ENCODE peak calls at places on chromosomes 6 and 20, in eight cellular contexts. Q is T-helper 1 cell; X is germinal center; Y is HTR-8/SVneo; W is M059J; K is CD8-positive, alpha-beta T cell; R is T-cell; D is mucosa of gallbladder. S is an unnamed sample.

GRCh38 chr6:143400258-143401059 is 50.0 kb downstream of the ADAT2 start:
- DNase-seq in Q (no peak), X (no peak), Y (no peak), W (peak), K (no peak), R (peak), D (no peak), S (peak)

GRCh38 chr6:157017861-157018260 is 240.7 kb downstream of the ARID1B start:
- DNase-seq in Q (no peak), X (no peak), Y (no peak), W (peak), K (no peak), R (no peak), D (no peak), S (peak)

GRCh38 chr6:42702200-42702599 is 20.2 kb downstream of the PRPH2 start:
- DNase-seq in Q (no peak), X (no peak), Y (peak), W (peak), K (no peak), R (no peak), D (no peak), S (no peak)

GRCh38 chr20:46375771-46376170 is 30.6 kb downstream of the ELMO2 start:
- DNase-seq in Q (no peak), X (no peak), Y (no peak), W (peak), K (no peak), R (no peak), D (no peak), S (peak)

GRCh38 chr6:56087421-56087820 is 160.0 kb downstream of the COL21A1 start:
- DNase-seq in Q (no peak), X (no peak), Y (no peak), W (peak), K (no peak), R (no peak), D (no peak), S (no peak)

GRCh38 chr6:35601331-35602132 is 87.2 kb downstream of the FKBP5 start:
- DNase-seq in Q (peak), X (peak), Y (peak), W (peak), K (peak), R (peak), D (peak), S (peak)

GRCh38 chr6:134797400-134798113 is 152.3 kb downstream of the ALDH8A1 start:
- DNase-seq in Q (no peak), X (no peak), Y (no peak), W (no peak), K (no peak), R (no peak), D (no peak), S (no peak)

GRCh38 chr6:64672131-64672530 is 1034.9 kb downstream of the EYS start:
- DNase-seq in Q (no peak), X (no peak), Y (no peak), W (peak), K (no peak), R (no peak), D (no peak), S (no peak)

GRCh38 chr6:35469711-35470662 is 1.8 kb downstream of the RPL10A start:
- DNase-seq in Q (no peak), X (no peak), Y (no peak), W (peak), K (no peak), R (no peak), D (no peak), S (peak)

GRCh38 chr20:45427236-45428149 is 11.6 kb downstream of the PIGT start:
- DNase-seq in Q (no peak), X (no peak), Y (no peak), W (no peak), K (no peak), R (no peak), D (peak), S (no peak)

GRCh38 chr6:42030585-42031506 is 19.5 kb upstream of the TAF8 start:
- DNase-seq in Q (no peak), X (no peak), Y (no peak), W (no peak), K (no peak), R (no peak), D (no peak), S (peak)

GRCh38 chr6:33927551-33927950 is 123.7 kb upstream of the MLN start:
- DNase-seq in Q (no peak), X (no peak), Y (no peak), W (peak), K (no peak), R (no peak), D (no peak), S (no peak)

GRCh38 chr6:92538926-92539325 is 880.4 kb downstream of the EPHA7 start:
- DNase-seq in Q (no peak), X (no peak), Y (no peak), W (no peak), K (no peak), R (no peak), D (no peak), S (no peak)

GRCh38 chr6:164207024-164207423 is 792.5 kb downstream of the QKI start:
- DNase-seq in Q (no peak), X (no peak), Y (no peak), W (no peak), K (no peak), R (no peak), D (no peak), S (no peak)

GRCh38 chr6:160054913-160055312 is 66.7 kb upstream of the SLC22A1 start:
- DNase-seq in Q (no peak), X (no peak), Y (no peak), W (no peak), K (no peak), R (no peak), D (no peak), S (no peak)

GRCh38 chr20:16462711-16463110 is 110.5 kb downstream of the KIF16B start:
- DNase-seq in Q (no peak), X (no peak), Y (no peak), W (no peak), K (no peak), R (no peak), D (no peak), S (no peak)

GRCh38 chr6:168695701-168696100 is 254.7 kb downstream of the SMOC2 start:
- DNase-seq in Q (no peak), X (no peak), Y (no peak), W (no peak), K (no peak), R (no peak), D (no peak), S (no peak)

GRCh38 chr6:148055410-148055809 is 287.2 kb upstream of the SASH1 start:
- DNase-seq in Q (no peak), X (no peak), Y (no peak), W (no peak), K (no peak), R (no peak), D (no peak), S (no peak)

GRCh38 chr6:148747145-148747492 is 289 bp downstream of the UST start:
- DNase-seq in Q (no peak), X (no peak), Y (no peak), W (peak), K (no peak), R (no peak), D (peak), S (peak)

GRCh38 chr6:85544776-85545175 is 48.9 kb downstream of the SNX14 start:
- DNase-seq in Q (no peak), X (no peak), Y (no peak), W (peak), K (no peak), R (no peak), D (no peak), S (no peak)

GRCh38 chr20:43824699-43825402 is 89.8 kb upstream of the TOX2 start:
- DNase-seq in Q (no peak), X (no peak), Y (no peak), W (peak), K (peak), R (no peak), D (peak), S (no peak)

GRCh38 chr6:158283304-158284005 is 28.8 kb upstream of the TULP4 start:
- DNase-seq in Q (peak), X (no peak), Y (no peak), W (peak), K (no peak), R (no peak), D (no peak), S (peak)

GRCh38 chr6:87714093-87714809 is 12.2 kb upstream of the AKIRIN2 start:
- DNase-seq in Q (no peak), X (no peak), Y (no peak), W (peak), K (no peak), R (no peak), D (no peak), S (no peak)

GRCh38 chr6:53523511-53524454 is 21.1 kb downstream of the GCLC start:
- DNase-seq in Q (no peak), X (no peak), Y (no peak), W (no peak), K (no peak), R (no peak), D (no peak), S (no peak)

GRCh38 chr6:13769655-13770053 is 44.7 kb downstream of the MCUR1 start:
- DNase-seq in Q (peak), X (no peak), Y (no peak), W (no peak), K (no peak), R (no peak), D (no peak), S (no peak)

GRCh38 chr6:142045380-142046270 is 87.1 kb upstream of the GJE1 start:
- DNase-seq in Q (no peak), X (no peak), Y (peak), W (peak), K (no peak), R (no peak), D (no peak), S (no peak)